ENCODE peak calls at places on chromosomes 2 and 18, in nine cellular contexts. I is upper lobe of left lung, X is brain microvascular endothelial cell, O is endodermal cell, K is tibial artery, U is AG10803, H is A549, N is fibroblast of the aortic adventitia, V is body of pancreas. Q is an unnamed sample.

GRCh38 chr2:219045937-219046550 is 4.7 kb upstream of the CFAP65 start:
- DNase-seq in U (no peak), N (peak; percentile 45), O (peak; percentile 91), K (no peak), V (peak; percentile 42), I (no peak), X (peak; percentile 18), H (no peak), Q (no peak)

GRCh38 chr2:55118643-55119065 is 68.4 kb upstream of the RTN4 start:
- DNase-seq in K (no peak), I (no peak), U (no peak), H (no peak), O (no peak), V (no peak), X (no peak), N (no peak), Q (no peak)

GRCh38 chr18:55588001-55588875 is at the start of gene TCF4:
- DNase-seq in I (peak; percentile 55), O (peak; percentile 89), U (peak; percentile 59), K (peak; percentile 74), V (peak; percentile 68), X (peak; percentile 34), H (peak; percentile 12), N (peak; percentile 66), Q (peak; percentile 11)

GRCh38 chr18:23719634-23720201 is 30.5 kb downstream of the LAMA3 start:
- DNase-seq in K (no peak), O (peak; percentile 85), X (peak; percentile 98), U (peak; percentile 98), N (peak; percentile 99), H (peak; percentile 86), I (peak; percentile 53), V (peak; percentile 21), Q (peak; percentile 97)

GRCh38 chr2:167294031-167294774 is 405.9 kb downstream of the XIRP2 start:
- DNase-seq in H (no peak), N (peak; percentile 26), K (peak; percentile 66), O (peak; percentile 79), V (peak; percentile 9), U (no peak), X (peak; percentile 8), I (no peak), Q (no peak)

GRCh38 chr2:201369762-201370161 is 12.6 kb upstream of the FLACC1 start:
- DNase-seq in V (no peak), I (no peak), N (no peak), K (no peak), O (no peak), H (no peak), X (no peak), U (no peak), Q (no peak)

GRCh38 chr2:54704688-54705605 is 18.5 kb upstream of the EML6 start:
- DNase-seq in K (no peak), N (peak; percentile 88), U (peak; percentile 73), H (peak; percentile 40), X (no peak), V (no peak), I (no peak), O (no peak), Q (no peak)

GRCh38 chr2:77649856-77650255 is 127.7 kb upstream of the LRRTM4 start:
- DNase-seq in X (no peak), K (no peak), I (no peak), N (no peak), U (no peak), H (no peak), V (no peak), O (no peak), Q (no peak)

GRCh38 chr18:12376034-12376717 is 851 bp downstream of the AFG3L2 start:
- DNase-seq in I (peak; percentile 23), N (peak; percentile 22), X (peak; percentile 18), O (peak; percentile 72), H (no peak), V (peak; percentile 26), U (no peak), K (no peak), Q (no peak)

GRCh38 chr2:42284019-42284418 is 77.0 kb downstream of the COX7A2L start:
- DNase-seq in H (no peak), O (no peak), I (no peak), U (no peak), K (no peak), X (no peak), V (no peak), N (no peak), Q (no peak)
- TF ChIP-seq CTCF in H (no peak), O (no peak), I (no peak), U (no peak), K (no peak), X (no peak), V (no peak), N (no peak), Q (no peak)

GRCh38 chr2:31324000-31324633 is 90.2 kb downstream of the EHD3 start:
- DNase-seq in K (no peak), V (no peak), H (no peak), X (no peak), O (no peak), N (no peak), U (no peak), I (no peak), Q (no peak)

GRCh38 chr2:31317387-31317786 is 83.4 kb downstream of the EHD3 start:
- DNase-seq in H (no peak), U (no peak), K (no peak), X (no peak), O (no peak), N (no peak), I (no peak), V (no peak), Q (no peak)

GRCh38 chr2:31322376-31322775 is 88.4 kb downstream of the EHD3 start:
- DNase-seq in O (no peak), H (no peak), U (peak; percentile 59), N (peak; percentile 51), X (no peak), K (no peak), V (no peak), I (no peak), Q (peak; percentile 42)

GRCh38 chr2:31318360-31319336 is 84.7 kb downstream of the EHD3 start:
- DNase-seq in I (peak; percentile 49), V (no peak), K (no peak), X (peak; percentile 92), H (no peak), O (no peak), N (peak; percentile 28), U (peak; percentile 83), Q (no peak)

DNA sequence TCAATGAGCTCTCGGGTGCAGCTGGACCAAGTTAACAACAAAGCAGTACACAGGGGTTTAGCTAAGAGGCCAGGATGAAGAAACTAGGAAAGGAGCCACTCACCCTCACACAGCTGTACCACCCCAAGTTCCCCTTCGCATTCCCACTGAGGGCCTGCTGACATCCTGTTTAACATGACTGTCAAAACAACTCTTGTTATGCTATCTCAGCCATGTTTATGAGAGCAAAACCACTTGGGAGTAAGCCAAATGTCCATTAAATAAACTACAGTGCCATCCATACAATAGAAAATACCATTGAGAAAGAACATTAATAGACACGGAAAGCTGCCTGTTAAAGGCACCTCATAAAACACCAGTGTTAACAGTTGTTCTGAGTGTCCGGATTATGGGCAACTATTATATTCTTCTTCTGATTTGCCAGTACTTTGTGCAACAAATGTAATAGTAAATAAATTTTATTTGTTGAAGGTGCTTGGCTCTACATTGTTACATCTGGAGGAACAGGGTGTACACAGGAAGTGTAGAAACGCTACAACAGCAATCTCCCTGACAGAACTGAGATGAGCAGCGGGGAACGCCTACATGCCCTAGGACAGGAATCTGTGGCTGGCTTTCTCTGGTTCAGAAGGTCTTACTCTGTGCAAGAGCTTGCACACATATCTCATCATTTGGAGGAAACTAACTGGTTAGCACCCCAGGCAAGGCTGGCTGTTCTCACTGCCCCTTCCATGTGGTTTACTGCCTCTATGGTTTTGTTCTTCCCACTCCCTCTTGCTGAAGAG is 85.6 kb downstream of the EHD3 start:
- DNase-seq in U (peak; percentile 81), H (no peak), O (no peak), N (no peak), K (no peak), X (peak; percentile 60), V (peak; percentile 11), I (peak; percentile 64), Q (no peak)
- H3K4me3 ChIP-seq in U (no peak overlapping the region), H (no peak overlapping the region), O (no peak overlapping the region), N (no peak overlapping the region), K (no peak overlapping the region), X (no peak overlapping the region), V (no peak overlapping the region), I (no peak overlapping the region), Q (no peak overlapping the region)

GRCh38 chr2:173164361-173164760 is 88.7 kb downstream of the MAP3K20 start:
- DNase-seq in U (no peak), V (no peak), O (no peak), I (no peak), X (no peak), K (no peak), N (no peak), H (no peak), Q (no peak)

GRCh38 chr2:173161516-173161915 is 85.9 kb downstream of the MAP3K20 start:
- DNase-seq in K (no peak), O (no peak), U (no peak), V (no peak), X (no peak), N (no peak), I (no peak), H (no peak), Q (no peak)

GRCh38 chr2:173160618-173161017 is 85.0 kb downstream of the MAP3K20 start:
- DNase-seq in K (no peak), X (no peak), N (no peak), V (no peak), I (no peak), U (no peak), H (no peak), O (no peak), Q (no peak)

GRCh38 chr2:173161040-173161439 is 85.4 kb downstream of the MAP3K20 start:
- DNase-seq in O (no peak), V (no peak), U (no peak), I (no peak), X (no peak), N (peak; percentile 33), K (no peak), H (no peak), Q (peak; percentile 49)

DNA sequence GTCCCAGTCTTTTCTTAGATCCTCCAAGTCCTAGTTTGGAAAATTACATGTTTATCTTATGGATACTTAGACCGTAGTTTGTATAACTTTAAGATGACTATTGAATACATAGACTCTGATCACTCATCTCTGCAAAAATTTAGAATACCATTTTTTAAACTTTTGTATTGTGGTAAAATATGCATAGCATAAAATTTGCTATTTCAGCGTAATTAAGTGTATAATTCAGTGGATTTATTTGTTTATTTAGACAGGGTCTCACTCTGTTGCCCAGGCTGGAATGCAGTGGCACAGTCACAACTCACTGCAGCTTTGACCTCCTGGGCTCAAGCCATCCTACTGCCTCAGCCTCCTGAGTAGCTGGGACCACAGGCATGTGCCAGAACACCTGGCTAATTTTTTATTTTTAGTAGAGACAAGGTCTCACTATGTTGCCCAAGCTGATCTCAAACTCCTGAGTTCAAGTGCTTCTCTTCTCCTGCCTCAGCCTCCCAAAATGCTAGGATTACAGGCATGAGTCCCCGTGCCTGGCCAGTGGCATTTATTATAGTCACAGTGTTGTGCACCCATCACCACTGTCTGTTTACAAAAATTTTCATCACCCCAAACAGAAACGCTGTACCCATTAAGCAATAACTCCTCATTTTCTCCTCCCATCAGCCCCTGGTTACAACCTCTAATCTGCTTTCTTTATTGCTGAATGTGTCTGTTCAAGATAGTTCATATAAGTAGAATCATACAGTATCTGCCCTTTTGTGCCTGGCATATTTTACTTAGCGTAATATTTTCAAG is 90.0 kb downstream of the MAP3K20 start:
- DNase-seq in V (no peak), O (no peak), I (no peak), H (no peak), X (no peak), U (no peak), K (no peak), N (no peak), Q (no peak)
- TF ChIP-seq CTCF in V (no peak), O (no peak), I (no peak), H (no peak), X (no peak), U (no peak), K (no peak), N (no peak), Q (no peak)

GRCh38 chr2:164224007-164224406 is 397.3 kb downstream of the GRB14 start:
- DNase-seq in N (no peak), V (no peak), H (no peak), O (no peak), X (no peak), I (no peak), U (no peak), K (no peak), Q (no peak)
- H3K4me3 ChIP-seq in N (no peak overlapping the region), V (no peak overlapping the region), H (no peak overlapping the region), O (no peak overlapping the region), X (no peak overlapping the region), I (no peak overlapping the region), U (no peak overlapping the region), K (no peak overlapping the region), Q (no peak overlapping the region)